ENCODE peak calls at places on chromosomes 11 and 22, in four cellular contexts. Q is SK-N-SH, T is HCT116, Y is SJSA1. G is an unnamed sample.

GRCh38 chr11:61488651-61489291 is 19.8 kb upstream of the LRRC10B start:
- DNase-seq in Q (peak; percentile 51), T (no peak), Y (no peak), G (no peak)

GRCh38 chr22:36191106-36191836 is 10.3 kb downstream of the APOL4 start:
- DNase-seq in Q (no peak), T (no peak), Y (no peak), G (no peak)

GRCh38 chr11:110349109-110349996 is 52.9 kb upstream of the RDX start:
- DNase-seq in Q (no peak), T (no peak), Y (peak; percentile 77), G (no peak)

GRCh38 chr22:26589845-26590524 is at the start of gene TPST2:
- DNase-seq in Q (peak; percentile 98), T (peak; percentile 19), Y (peak; percentile 70), G (no peak)

GRCh38 chr11:119377961-119378667 is 3.4 kb downstream of the USP2 start:
- DNase-seq in Q (peak; percentile 8), T (no peak), Y (no peak), G (no peak)

GRCh38 chr22:45584121-45584570 is 81.5 kb downstream of the FBLN1 start:
- DNase-seq in Q (no peak), T (no peak), Y (no peak), G (peak; percentile 8)

GRCh38 chr11:103624708-103625623 is 411.5 kb upstream of the DDI1 start:
- DNase-seq in Q (peak; percentile 22), T (no peak), Y (peak; percentile 56), G (peak; percentile 84)

GRCh38 chr22:33674357-33674756 is 245.9 kb downstream of the LARGE1 start:
- DNase-seq in Q (no peak), T (no peak), Y (no peak), G (no peak)

GRCh38 chr11:129285387-129285786 is 90.3 kb upstream of the BARX2 start:
- DNase-seq in Q (no peak), T (no peak), Y (no peak), G (no peak)

GRCh38 chr22:31436132-31436531 is 36.7 kb downstream of the DRG1 start:
- DNase-seq in Q (no peak), T (no peak), Y (no peak), G (no peak)

GRCh38 chr11:120183701-120184141 is 27.1 kb upstream of the OAF start:
- DNase-seq in Q (no peak), T (no peak), Y (peak; percentile 8), G (no peak)

GRCh38 chr11:133835258-133836075 is 9.8 kb downstream of the SPATA19 start:
- DNase-seq in Q (peak; percentile 79), T (peak; percentile 47), Y (no peak), G (no peak)

GRCh38 chr11:40187092-40187403 is 1272.4 kb downstream of the LRRC4C start:
- DNase-seq in Q (no peak), T (no peak), Y (no peak), G (no peak)

GRCh38 chr11:14422814-14423182 is 63.8 kb upstream of the RRAS2 start:
- DNase-seq in Q (no peak), T (no peak), Y (no peak), G (no peak)

GRCh38 chr22:47279337-47279736 is 516.9 kb downstream of the TBC1D22A start:
- DNase-seq in Q (no peak), T (no peak), Y (no peak), G (no peak)
- H3K9me3 ChIP-seq in Q (no peaks in the 10 kb centered on the region), T (no peaks in the 10 kb centered on the region), Y (no peaks in the 10 kb centered on the region), G (no peaks in the 10 kb centered on the region)

DNA sequence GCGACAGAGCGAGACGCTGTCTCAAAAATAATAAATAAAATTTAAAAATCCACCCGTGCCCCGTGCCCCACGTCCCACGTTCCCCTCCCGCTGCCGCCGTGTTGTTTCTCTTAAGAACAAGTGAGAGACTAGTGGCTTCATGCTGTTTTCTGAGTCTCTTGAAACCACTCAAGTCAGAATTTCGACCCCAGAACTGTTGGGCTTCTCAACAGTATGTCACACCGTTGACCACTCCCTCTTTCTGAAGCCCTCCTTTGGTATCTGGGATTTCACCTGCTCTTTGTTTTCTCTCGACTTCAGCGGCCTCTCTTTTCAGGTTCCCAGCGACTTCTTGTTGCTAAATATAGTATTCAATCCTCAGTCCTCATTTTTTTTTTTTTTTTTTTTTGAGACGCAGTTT is 974 bp downstream of the PPIL2 start:
- DNase-seq in Q (no peak), T (no peak), Y (no peak), G (no peak)
- H3K27ac ChIP-seq in Q (peak overlapping the region; percentile 86), T (peak overlapping the region; percentile 81), Y (peak overlapping the region; percentile 77), G (no peak overlapping the region)

GRCh38 chr11:68531129-68531693 is 70.7 kb downstream of the PPP6R3 start:
- DNase-seq in Q (no peak), T (no peak), Y (no peak), G (no peak)
- H3K9me3 ChIP-seq in Q (no peaks in the 10 kb centered on the region), T (no peaks in the 10 kb centered on the region), Y (no peaks in the 10 kb centered on the region), G (no peaks in the 10 kb centered on the region)

GRCh38 chr11:18491924-18492323 is 34.8 kb downstream of the TSG101 start:
- DNase-seq in Q (no peak), T (no peak), Y (no peak), G (no peak)

GRCh38 chr11:18492888-18493287 is 33.9 kb downstream of the TSG101 start:
- DNase-seq in Q (no peak), T (no peak), Y (no peak), G (no peak)

GRCh38 chr11:18490319-18490718 is 34.7 kb downstream of the LDHAL6A start:
- DNase-seq in Q (no peak), T (no peak), Y (no peak), G (no peak)

GRCh38 chr11:18493310-18493709 is 33.4 kb downstream of the TSG101 start:
- DNase-seq in Q (no peak), T (no peak), Y (no peak), G (no peak)

GRCh38 chr11:18490736-18491485 is 35.3 kb downstream of the LDHAL6A start:
- DNase-seq in Q (no peak), T (no peak), Y (no peak), G (no peak)
- H3K27ac ChIP-seq in Q (no peak overlapping the region), T (no peak overlapping the region), Y (no peak overlapping the region), G (no peak overlapping the region)

DNA sequence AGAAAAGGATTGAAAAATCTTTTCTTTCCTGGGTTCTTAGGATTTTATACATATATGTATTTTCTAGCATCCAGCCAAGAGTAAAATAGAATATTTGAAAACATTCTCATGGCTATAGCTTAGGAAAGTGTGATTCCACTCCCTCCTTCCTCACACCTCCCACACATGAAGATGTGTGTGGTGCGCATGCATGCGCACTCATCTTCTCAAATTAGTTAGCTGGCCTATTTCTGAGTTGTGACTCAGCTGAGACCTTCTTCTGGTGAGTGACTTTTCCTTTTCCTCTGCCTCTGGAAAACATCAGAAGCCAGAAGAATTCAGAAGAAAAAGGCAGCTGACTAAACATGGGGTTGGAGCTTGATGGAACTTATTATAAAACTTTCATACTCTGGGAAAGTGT is 149.8 kb downstream of the OR4C45 start:
- DNase-seq in Q (no peak), T (no peak), Y (no peak), G (no peak)
- H3K9me3 ChIP-seq in Q (no peaks in the 10 kb centered on the region), T (peaks cover 3% of the 10 kb centered on the region), Y (no peaks in the 10 kb centered on the region), G (peaks cover 13% of the 10 kb centered on the region)

GRCh38 chr11:24932110-24933000 is 435.5 kb downstream of the LUZP2 start:
- DNase-seq in Q (no peak), T (no peak), Y (no peak), G (no peak)
- H3K27ac ChIP-seq in Q (no peak overlapping the region), T (no peak overlapping the region), Y (no peak overlapping the region), G (no peak overlapping the region)